ENCODE peak calls at places on chromosomes 13 and 19, in ten cellular contexts. One of them, this sample, is unnamed. For H3K27me3, the result is how much of the 10 kb centered on the place peaks cover.

GRCh38 chr13:93227906-93228801 is 1.5 kb downstream of the GPC6 start:
- DNase-seq in psoas muscle: peak
- DNase-seq in Caco-2: no peak
- DNase-seq in fibroblast of lung: peak
- DNase-seq in stomach: peak
- DNase-seq in GM23338: peak
- DNase-seq in pancreas: peak
- DNase-seq in H9: peak
- DNase-seq in effector memory CD4-positive, alpha-beta T cell: no peak
- DNase-seq in CD8-positive, alpha-beta T cell: no peak
- DNase-seq in this sample: no peak

GRCh38 chr19:17996826-17997316 is 11.1 kb upstream of the ARRDC2 start:
- DNase-seq in fibroblast of lung: peak
- DNase-seq in pancreas: peak
- DNase-seq in psoas muscle: peak
- DNase-seq in stomach: peak
- DNase-seq in effector memory CD4-positive, alpha-beta T cell: peak
- DNase-seq in Caco-2: peak
- DNase-seq in H9: peak
- DNase-seq in CD8-positive, alpha-beta T cell: peak
- DNase-seq in GM23338: peak
- DNase-seq in this sample: peak

GRCh38 chr13:113941571-113942191 is 32.2 kb downstream of the C13orf46 start:
- DNase-seq in GM23338: no peak
- DNase-seq in effector memory CD4-positive, alpha-beta T cell: no peak
- DNase-seq in pancreas: no peak
- DNase-seq in psoas muscle: no peak
- DNase-seq in H9: no peak
- DNase-seq in fibroblast of lung: peak
- DNase-seq in CD8-positive, alpha-beta T cell: no peak
- DNase-seq in Caco-2: no peak
- DNase-seq in stomach: no peak
- DNase-seq in this sample: no peak

GRCh38 chr13:66556306-66556705 is 673.8 kb downstream of the PCDH9 start:
- DNase-seq in stomach: no peak
- DNase-seq in H9: no peak
- DNase-seq in psoas muscle: no peak
- DNase-seq in CD8-positive, alpha-beta T cell: no peak
- DNase-seq in GM23338: no peak
- DNase-seq in fibroblast of lung: no peak
- DNase-seq in Caco-2: no peak
- DNase-seq in effector memory CD4-positive, alpha-beta T cell: no peak
- DNase-seq in pancreas: no peak
- DNase-seq in this sample: no peak

GRCh38 chr13:99308481-99309087 is 1.4 kb upstream of the GPR183 start:
- DNase-seq in pancreas: no peak
- DNase-seq in GM23338: no peak
- DNase-seq in effector memory CD4-positive, alpha-beta T cell: no peak
- DNase-seq in fibroblast of lung: peak
- DNase-seq in CD8-positive, alpha-beta T cell: no peak
- DNase-seq in psoas muscle: no peak
- DNase-seq in stomach: no peak
- DNase-seq in H9: no peak
- DNase-seq in Caco-2: no peak
- DNase-seq in this sample: no peak

GRCh38 chr19:7535035-7535992 is at the start of gene PNPLA6:
- DNase-seq in CD8-positive, alpha-beta T cell: peak
- DNase-seq in GM23338: peak
- DNase-seq in psoas muscle: peak
- DNase-seq in pancreas: peak
- DNase-seq in stomach: peak
- DNase-seq in H9: peak
- DNase-seq in Caco-2: peak
- DNase-seq in fibroblast of lung: peak
- DNase-seq in effector memory CD4-positive, alpha-beta T cell: peak
- DNase-seq in this sample: peak

GRCh38 chr13:104584481-104584880 is 1518.3 kb upstream of the SLC10A2 start:
- DNase-seq in CD8-positive, alpha-beta T cell: no peak
- DNase-seq in fibroblast of lung: peak
- DNase-seq in H9: no peak
- DNase-seq in psoas muscle: no peak
- DNase-seq in effector memory CD4-positive, alpha-beta T cell: no peak
- DNase-seq in Caco-2: no peak
- DNase-seq in pancreas: no peak
- DNase-seq in GM23338: no peak
- DNase-seq in stomach: no peak
- DNase-seq in this sample: no peak

GRCh38 chr13:63288576-63288975 is 1872.9 kb upstream of the PCDH20 start:
- DNase-seq in effector memory CD4-positive, alpha-beta T cell: no peak
- DNase-seq in Caco-2: no peak
- DNase-seq in pancreas: no peak
- DNase-seq in GM23338: no peak
- DNase-seq in CD8-positive, alpha-beta T cell: no peak
- DNase-seq in fibroblast of lung: peak
- DNase-seq in stomach: no peak
- DNase-seq in psoas muscle: no peak
- DNase-seq in H9: no peak
- DNase-seq in this sample: no peak

GRCh38 chr13:28620011-28620830 is 38.7 kb upstream of the POMP start:
- DNase-seq in fibroblast of lung: no peak
- DNase-seq in GM23338: no peak
- DNase-seq in H9: no peak
- DNase-seq in CD8-positive, alpha-beta T cell: no peak
- DNase-seq in effector memory CD4-positive, alpha-beta T cell: no peak
- DNase-seq in pancreas: no peak
- DNase-seq in stomach: no peak
- DNase-seq in psoas muscle: no peak
- DNase-seq in Caco-2: no peak
- DNase-seq in this sample: no peak

GRCh38 chr13:22061371-22061805 is 390.5 kb downstream of the FGF9 start:
- DNase-seq in effector memory CD4-positive, alpha-beta T cell: peak
- DNase-seq in stomach: no peak
- DNase-seq in fibroblast of lung: no peak
- DNase-seq in pancreas: no peak
- DNase-seq in psoas muscle: no peak
- DNase-seq in GM23338: peak
- DNase-seq in Caco-2: peak
- DNase-seq in H9: peak
- DNase-seq in CD8-positive, alpha-beta T cell: peak
- DNase-seq in this sample: peak

GRCh38 chr19:45809643-45810159 is 5.4 kb downstream of the RSPH6A start:
- DNase-seq in fibroblast of lung: peak
- DNase-seq in H9: peak
- DNase-seq in GM23338: peak
- DNase-seq in effector memory CD4-positive, alpha-beta T cell: no peak
- DNase-seq in pancreas: no peak
- DNase-seq in psoas muscle: no peak
- DNase-seq in CD8-positive, alpha-beta T cell: no peak
- DNase-seq in stomach: no peak
- DNase-seq in Caco-2: no peak
- DNase-seq in this sample: no peak

GRCh38 chr13:113876341-113877148 is 12.7 kb upstream of the GAS6 start:
- DNase-seq in CD8-positive, alpha-beta T cell: no peak
- DNase-seq in effector memory CD4-positive, alpha-beta T cell: peak
- DNase-seq in psoas muscle: no peak
- DNase-seq in Caco-2: no peak
- DNase-seq in fibroblast of lung: no peak
- DNase-seq in pancreas: no peak
- DNase-seq in GM23338: no peak
- DNase-seq in H9: no peak
- DNase-seq in stomach: no peak
- DNase-seq in this sample: no peak

DNA sequence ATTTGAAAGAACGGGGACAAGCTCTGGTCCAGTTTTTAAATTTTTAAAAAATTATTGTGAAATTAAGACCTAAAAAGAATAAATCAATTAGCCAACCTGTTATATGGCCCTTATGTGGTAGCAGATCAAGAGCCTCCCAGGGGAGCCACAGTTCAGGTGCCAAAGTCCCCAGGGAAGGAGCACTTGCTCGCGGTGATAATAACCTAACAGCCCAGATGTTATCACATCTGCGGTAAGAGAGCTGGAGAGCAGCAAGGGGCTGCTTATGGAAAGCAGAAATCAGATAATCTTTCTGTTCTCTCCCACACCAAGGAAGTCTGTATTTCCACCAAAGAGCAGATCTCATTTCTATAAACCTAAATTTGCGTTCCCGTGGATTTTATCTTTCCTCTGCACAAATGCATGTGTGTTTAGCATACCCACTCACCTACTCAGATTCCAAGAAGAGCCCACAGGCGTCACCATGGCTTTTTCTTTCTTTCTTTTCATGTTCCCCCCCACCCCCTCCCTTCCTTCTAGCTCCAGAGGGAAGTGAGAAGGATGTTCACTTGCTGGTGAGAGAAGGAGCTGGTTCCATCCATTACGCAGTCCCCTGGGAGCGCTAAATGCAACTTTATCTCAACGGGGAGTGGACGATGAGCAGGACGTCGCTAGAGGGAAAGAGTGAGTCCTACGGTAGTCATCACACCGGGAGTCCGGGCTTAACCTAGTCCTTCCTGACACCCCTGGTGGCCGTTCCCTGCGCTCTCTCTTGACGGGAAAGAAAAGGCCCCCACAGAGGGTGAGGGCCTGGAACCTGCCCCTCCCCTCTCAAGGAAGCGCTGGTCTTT is 1.6 kb upstream of the POU4F1 start:
- DNase-seq in effector memory CD4-positive, alpha-beta T cell: no peak
- DNase-seq in Caco-2: peak
- DNase-seq in psoas muscle: no peak
- DNase-seq in CD8-positive, alpha-beta T cell: no peak
- DNase-seq in stomach: no peak
- DNase-seq in H9: peak
- DNase-seq in GM23338: peak
- DNase-seq in pancreas: no peak
- DNase-seq in fibroblast of lung: no peak
- DNase-seq in this sample: no peak
- H3K27me3 ChIP-seq in effector memory CD4-positive, alpha-beta T cell: half or more
- H3K27me3 ChIP-seq in Caco-2: under half
- H3K27me3 ChIP-seq in psoas muscle: under half
- H3K27me3 ChIP-seq in CD8-positive, alpha-beta T cell: half or more
- H3K27me3 ChIP-seq in stomach: half or more
- H3K27me3 ChIP-seq in H9: half or more
- H3K27me3 ChIP-seq in GM23338: half or more
- H3K27me3 ChIP-seq in pancreas: under half
- H3K27me3 ChIP-seq in fibroblast of lung: half or more
- H3K27me3 ChIP-seq in this sample: half or more

DNA sequence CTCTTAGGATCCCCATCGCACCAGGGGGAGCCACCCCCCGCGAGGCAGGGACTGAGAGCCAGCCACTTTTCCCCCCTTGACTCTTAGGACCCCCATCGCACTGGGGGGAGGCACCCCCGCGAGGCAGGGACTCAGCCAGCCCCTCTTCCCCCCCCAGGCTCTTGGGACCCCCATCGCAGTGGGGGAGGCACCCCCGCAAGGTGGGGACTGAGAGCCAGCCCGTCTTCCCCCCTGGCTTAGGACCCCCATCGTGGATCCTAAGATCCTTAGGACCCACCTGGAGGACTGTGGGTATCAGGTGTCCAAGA is 365.2 kb upstream of the SPRY2 start:
- DNase-seq in GM23338: no peak
- DNase-seq in effector memory CD4-positive, alpha-beta T cell: no peak
- DNase-seq in CD8-positive, alpha-beta T cell: no peak
- DNase-seq in Caco-2: no peak
- DNase-seq in psoas muscle: no peak
- DNase-seq in pancreas: no peak
- DNase-seq in fibroblast of lung: no peak
- DNase-seq in H9: no peak
- DNase-seq in stomach: no peak
- DNase-seq in this sample: no peak
- H3K27me3 ChIP-seq in GM23338: under half
- H3K27me3 ChIP-seq in effector memory CD4-positive, alpha-beta T cell: under half
- H3K27me3 ChIP-seq in CD8-positive, alpha-beta T cell: under half
- H3K27me3 ChIP-seq in Caco-2: under half
- H3K27me3 ChIP-seq in psoas muscle: under half
- H3K27me3 ChIP-seq in pancreas: under half
- H3K27me3 ChIP-seq in fibroblast of lung: under half
- H3K27me3 ChIP-seq in H9: under half
- H3K27me3 ChIP-seq in stomach: under half
- H3K27me3 ChIP-seq in this sample: under half

DNA sequence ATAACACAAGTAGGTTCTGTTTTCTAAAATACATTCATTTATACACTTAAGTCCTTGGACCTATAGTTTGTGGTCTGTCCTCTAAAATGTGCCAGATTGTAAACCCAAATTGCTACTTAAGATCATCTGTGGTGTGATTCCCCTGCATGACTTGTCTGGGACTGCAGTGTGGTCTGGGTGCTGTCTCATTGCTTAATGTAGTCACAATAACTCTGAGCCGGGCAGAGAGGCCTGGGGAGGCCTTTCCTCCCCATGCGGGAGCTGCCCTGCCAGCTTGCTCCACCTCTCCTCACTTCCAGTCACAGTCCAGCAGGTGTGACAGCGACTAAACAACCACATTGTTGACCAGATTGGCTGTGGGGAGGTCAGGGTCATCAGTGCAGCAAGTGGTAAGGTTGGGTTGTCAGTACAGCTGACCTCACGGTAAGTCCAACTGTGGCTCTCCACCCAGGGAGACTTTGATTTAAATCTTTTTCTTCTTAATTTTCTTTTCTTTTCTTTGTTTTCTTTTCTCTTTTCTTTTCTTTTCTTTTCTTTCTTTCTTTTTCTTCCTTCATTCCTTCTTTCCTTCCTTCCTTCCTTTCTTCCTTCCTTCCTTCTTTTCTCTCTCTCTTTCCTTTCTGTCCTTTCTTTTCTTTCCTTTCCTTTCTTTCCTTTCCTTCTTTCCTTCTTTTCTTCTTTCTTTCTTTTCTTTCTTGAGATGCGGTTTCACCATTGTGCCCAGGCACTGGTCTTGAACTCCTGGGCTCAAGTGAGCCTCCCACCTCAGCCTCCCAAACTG is 4.4 kb upstream of the TUBA3C start:
- DNase-seq in psoas muscle: no peak
- DNase-seq in Caco-2: no peak
- DNase-seq in stomach: no peak
- DNase-seq in effector memory CD4-positive, alpha-beta T cell: no peak
- DNase-seq in pancreas: no peak
- DNase-seq in H9: no peak
- DNase-seq in GM23338: no peak
- DNase-seq in CD8-positive, alpha-beta T cell: no peak
- DNase-seq in fibroblast of lung: no peak
- DNase-seq in this sample: no peak
- H3K27me3 ChIP-seq in psoas muscle: under half
- H3K27me3 ChIP-seq in Caco-2: under half
- H3K27me3 ChIP-seq in stomach: under half
- H3K27me3 ChIP-seq in effector memory CD4-positive, alpha-beta T cell: under half
- H3K27me3 ChIP-seq in pancreas: under half
- H3K27me3 ChIP-seq in H9: under half
- H3K27me3 ChIP-seq in GM23338: under half
- H3K27me3 ChIP-seq in CD8-positive, alpha-beta T cell: under half
- H3K27me3 ChIP-seq in fibroblast of lung: under half
- H3K27me3 ChIP-seq in this sample: under half

DNA sequence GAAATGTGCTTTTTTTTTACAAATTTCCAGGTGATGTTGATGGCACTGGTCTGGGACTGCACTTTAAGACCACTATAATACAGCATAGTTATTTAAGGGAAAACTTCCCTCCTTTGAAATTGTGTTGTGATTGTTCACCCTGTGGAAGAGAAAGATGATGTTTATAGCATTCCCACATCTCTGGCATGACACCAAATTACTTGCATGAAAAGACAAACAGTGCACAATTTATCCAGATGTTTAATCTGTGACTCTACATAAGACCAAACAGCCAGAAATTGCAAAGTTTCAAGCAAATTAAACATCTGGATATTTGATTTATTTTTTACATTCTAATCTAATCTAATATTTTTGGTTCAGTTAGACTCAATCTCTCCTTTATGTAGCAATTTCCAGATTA is 51.6 kb downstream of the UFM1 start:
- DNase-seq in effector memory CD4-positive, alpha-beta T cell: no peak
- DNase-seq in Caco-2: no peak
- DNase-seq in H9: no peak
- DNase-seq in fibroblast of lung: peak
- DNase-seq in psoas muscle: no peak
- DNase-seq in stomach: no peak
- DNase-seq in CD8-positive, alpha-beta T cell: no peak
- DNase-seq in pancreas: no peak
- DNase-seq in GM23338: no peak
- DNase-seq in this sample: no peak
- H3K27me3 ChIP-seq in effector memory CD4-positive, alpha-beta T cell: under half
- H3K27me3 ChIP-seq in Caco-2: under half
- H3K27me3 ChIP-seq in H9: under half
- H3K27me3 ChIP-seq in fibroblast of lung: under half
- H3K27me3 ChIP-seq in psoas muscle: under half
- H3K27me3 ChIP-seq in stomach: under half
- H3K27me3 ChIP-seq in CD8-positive, alpha-beta T cell: under half
- H3K27me3 ChIP-seq in pancreas: under half
- H3K27me3 ChIP-seq in GM23338: under half
- H3K27me3 ChIP-seq in this sample: under half

This sample was measured in naive thymus-derived CD4-positive, alpha-beta T cell.